ENCODE peak calls at places on chromosomes 3 and 15, in ten cellular contexts. One of them, this sample, is unnamed.

GRCh38 chr3:40336511-40337135 is 27.1 kb downstream of the EIF1B start:
- DNase-seq in activated gamma-delta T cell treated with Interleukin-2 at 50 U/mL for 16 hours: no peak
- DNase-seq in Ammon's horn: no peak
- DNase-seq in germinal center: no peak
- DNase-seq in esophagus muscularis mucosa: no peak
- DNase-seq in stimulated activated CD4-positive, alpha-beta T cell treated with anti-CD3 and anti-CD28 coated beads, Interleukin-4, amount 100 ng/mL, for 1 hour: no peak
- DNase-seq in ACHN: no peak
- DNase-seq in HL-60: no peak
- DNase-seq in uterus: no peak
- DNase-seq in stromal cell of bone marrow: no peak
- DNase-seq in this sample: no peak

GRCh38 chr3:184417619-184418327 is 37.9 kb downstream of the CHRD start:
- DNase-seq in activated gamma-delta T cell treated with Interleukin-2 at 50 U/mL for 16 hours: peak
- DNase-seq in Ammon's horn: peak
- DNase-seq in germinal center: peak
- DNase-seq in esophagus muscularis mucosa: no peak
- DNase-seq in stimulated activated CD4-positive, alpha-beta T cell treated with anti-CD3 and anti-CD28 coated beads, Interleukin-4, amount 100 ng/mL, for 1 hour: peak
- DNase-seq in ACHN: peak
- DNase-seq in HL-60: peak
- DNase-seq in uterus: peak
- DNase-seq in stromal cell of bone marrow: peak
- DNase-seq in this sample: peak

GRCh38 chr3:78506038-78506437 is 1261.8 kb downstream of the ROBO1 start:
- DNase-seq in activated gamma-delta T cell treated with Interleukin-2 at 50 U/mL for 16 hours: no peak
- DNase-seq in Ammon's horn: no peak
- DNase-seq in germinal center: no peak
- DNase-seq in esophagus muscularis mucosa: no peak
- DNase-seq in stimulated activated CD4-positive, alpha-beta T cell treated with anti-CD3 and anti-CD28 coated beads, Interleukin-4, amount 100 ng/mL, for 1 hour: no peak
- DNase-seq in ACHN: no peak
- DNase-seq in HL-60: no peak
- DNase-seq in uterus: no peak
- DNase-seq in stromal cell of bone marrow: no peak
- DNase-seq in this sample: no peak

GRCh38 chr3:104628185-104628789 is 738.4 kb upstream of the ALCAM start:
- DNase-seq in activated gamma-delta T cell treated with Interleukin-2 at 50 U/mL for 16 hours: no peak
- DNase-seq in Ammon's horn: peak
- DNase-seq in germinal center: peak
- DNase-seq in esophagus muscularis mucosa: no peak
- DNase-seq in stimulated activated CD4-positive, alpha-beta T cell treated with anti-CD3 and anti-CD28 coated beads, Interleukin-4, amount 100 ng/mL, for 1 hour: no peak
- DNase-seq in ACHN: peak
- DNase-seq in HL-60: no peak
- DNase-seq in uterus: no peak
- DNase-seq in stromal cell of bone marrow: peak
- DNase-seq in this sample: no peak

GRCh38 chr3:98259707-98260106 is 4.3 kb upstream of the OR5H6 start:
- DNase-seq in activated gamma-delta T cell treated with Interleukin-2 at 50 U/mL for 16 hours: no peak
- DNase-seq in Ammon's horn: no peak
- DNase-seq in germinal center: no peak
- DNase-seq in esophagus muscularis mucosa: no peak
- DNase-seq in stimulated activated CD4-positive, alpha-beta T cell treated with anti-CD3 and anti-CD28 coated beads, Interleukin-4, amount 100 ng/mL, for 1 hour: no peak
- DNase-seq in ACHN: peak
- DNase-seq in HL-60: peak
- DNase-seq in uterus: no peak
- DNase-seq in stromal cell of bone marrow: no peak
- DNase-seq in this sample: no peak

GRCh38 chr15:40420793-40421192 is 15.2 kb downstream of the IVD start:
- DNase-seq in activated gamma-delta T cell treated with Interleukin-2 at 50 U/mL for 16 hours: no peak
- DNase-seq in Ammon's horn: no peak
- DNase-seq in germinal center: no peak
- DNase-seq in esophagus muscularis mucosa: no peak
- DNase-seq in stimulated activated CD4-positive, alpha-beta T cell treated with anti-CD3 and anti-CD28 coated beads, Interleukin-4, amount 100 ng/mL, for 1 hour: no peak
- DNase-seq in ACHN: no peak
- DNase-seq in HL-60: no peak
- DNase-seq in uterus: no peak
- DNase-seq in stromal cell of bone marrow: no peak
- DNase-seq in this sample: peak

GRCh38 chr3:136070953-136071949 is 105.7 kb downstream of the PPP2R3A start:
- DNase-seq in activated gamma-delta T cell treated with Interleukin-2 at 50 U/mL for 16 hours: no peak
- DNase-seq in Ammon's horn: no peak
- DNase-seq in germinal center: no peak
- DNase-seq in esophagus muscularis mucosa: no peak
- DNase-seq in stimulated activated CD4-positive, alpha-beta T cell treated with anti-CD3 and anti-CD28 coated beads, Interleukin-4, amount 100 ng/mL, for 1 hour: no peak
- DNase-seq in ACHN: peak
- DNase-seq in HL-60: no peak
- DNase-seq in uterus: peak
- DNase-seq in stromal cell of bone marrow: no peak
- DNase-seq in this sample: peak

GRCh38 chr3:155334897-155335883 is 41.7 kb upstream of the STRIT1 start:
- DNase-seq in activated gamma-delta T cell treated with Interleukin-2 at 50 U/mL for 16 hours: no peak
- DNase-seq in Ammon's horn: peak
- DNase-seq in germinal center: no peak
- DNase-seq in esophagus muscularis mucosa: no peak
- DNase-seq in stimulated activated CD4-positive, alpha-beta T cell treated with anti-CD3 and anti-CD28 coated beads, Interleukin-4, amount 100 ng/mL, for 1 hour: no peak
- DNase-seq in ACHN: no peak
- DNase-seq in HL-60: peak
- DNase-seq in uterus: no peak
- DNase-seq in stromal cell of bone marrow: no peak
- DNase-seq in this sample: no peak

GRCh38 chr15:25624504-25625172 is 185.8 kb upstream of the UBE3A start:
- DNase-seq in activated gamma-delta T cell treated with Interleukin-2 at 50 U/mL for 16 hours: no peak
- DNase-seq in Ammon's horn: no peak
- DNase-seq in germinal center: no peak
- DNase-seq in esophagus muscularis mucosa: no peak
- DNase-seq in stimulated activated CD4-positive, alpha-beta T cell treated with anti-CD3 and anti-CD28 coated beads, Interleukin-4, amount 100 ng/mL, for 1 hour: no peak
- DNase-seq in ACHN: no peak
- DNase-seq in HL-60: no peak
- DNase-seq in uterus: no peak
- DNase-seq in stromal cell of bone marrow: no peak
- DNase-seq in this sample: peak

GRCh38 chr3:138381413-138381901 is 33.1 kb downstream of the MRAS start:
- DNase-seq in activated gamma-delta T cell treated with Interleukin-2 at 50 U/mL for 16 hours: no peak
- DNase-seq in Ammon's horn: peak
- DNase-seq in germinal center: no peak
- DNase-seq in esophagus muscularis mucosa: no peak
- DNase-seq in stimulated activated CD4-positive, alpha-beta T cell treated with anti-CD3 and anti-CD28 coated beads, Interleukin-4, amount 100 ng/mL, for 1 hour: no peak
- DNase-seq in ACHN: no peak
- DNase-seq in HL-60: no peak
- DNase-seq in uterus: peak
- DNase-seq in stromal cell of bone marrow: no peak
- DNase-seq in this sample: peak

GRCh38 chr3:33438284-33438668 is 1.9 kb downstream of the UBP1 start:
- DNase-seq in activated gamma-delta T cell treated with Interleukin-2 at 50 U/mL for 16 hours: no peak
- DNase-seq in Ammon's horn: no peak
- DNase-seq in germinal center: no peak
- DNase-seq in esophagus muscularis mucosa: no peak
- DNase-seq in stimulated activated CD4-positive, alpha-beta T cell treated with anti-CD3 and anti-CD28 coated beads, Interleukin-4, amount 100 ng/mL, for 1 hour: no peak
- DNase-seq in ACHN: peak
- DNase-seq in HL-60: no peak
- DNase-seq in uterus: no peak
- DNase-seq in stromal cell of bone marrow: peak
- DNase-seq in this sample: no peak

GRCh38 chr15:73704869-73705645 is 20.9 kb downstream of the CD276 start:
- DNase-seq in activated gamma-delta T cell treated with Interleukin-2 at 50 U/mL for 16 hours: peak
- DNase-seq in Ammon's horn: peak
- DNase-seq in germinal center: peak
- DNase-seq in esophagus muscularis mucosa: no peak
- DNase-seq in stimulated activated CD4-positive, alpha-beta T cell treated with anti-CD3 and anti-CD28 coated beads, Interleukin-4, amount 100 ng/mL, for 1 hour: peak
- DNase-seq in ACHN: peak
- DNase-seq in HL-60: peak
- DNase-seq in uterus: peak
- DNase-seq in stromal cell of bone marrow: no peak
- DNase-seq in this sample: peak

GRCh38 chr3:151445283-151446001 is 15.4 kb downstream of the IGSF10 start:
- DNase-seq in activated gamma-delta T cell treated with Interleukin-2 at 50 U/mL for 16 hours: no peak
- DNase-seq in Ammon's horn: no peak
- DNase-seq in germinal center: no peak
- DNase-seq in esophagus muscularis mucosa: no peak
- DNase-seq in stimulated activated CD4-positive, alpha-beta T cell treated with anti-CD3 and anti-CD28 coated beads, Interleukin-4, amount 100 ng/mL, for 1 hour: no peak
- DNase-seq in ACHN: no peak
- DNase-seq in HL-60: peak
- DNase-seq in uterus: no peak
- DNase-seq in stromal cell of bone marrow: peak
- DNase-seq in this sample: no peak

GRCh38 chr3:125039041-125039896 is 16.5 kb downstream of the HEG1 start:
- DNase-seq in activated gamma-delta T cell treated with Interleukin-2 at 50 U/mL for 16 hours: no peak
- DNase-seq in Ammon's horn: peak
- DNase-seq in germinal center: no peak
- DNase-seq in esophagus muscularis mucosa: no peak
- DNase-seq in stimulated activated CD4-positive, alpha-beta T cell treated with anti-CD3 and anti-CD28 coated beads, Interleukin-4, amount 100 ng/mL, for 1 hour: no peak
- DNase-seq in ACHN: no peak
- DNase-seq in HL-60: no peak
- DNase-seq in uterus: no peak
- DNase-seq in stromal cell of bone marrow: no peak
- DNase-seq in this sample: no peak

GRCh38 chr3:156456771-156457224 is 98.1 kb downstream of the SSR3 start:
- DNase-seq in activated gamma-delta T cell treated with Interleukin-2 at 50 U/mL for 16 hours: no peak
- DNase-seq in Ammon's horn: peak
- DNase-seq in germinal center: no peak
- DNase-seq in esophagus muscularis mucosa: no peak
- DNase-seq in stimulated activated CD4-positive, alpha-beta T cell treated with anti-CD3 and anti-CD28 coated beads, Interleukin-4, amount 100 ng/mL, for 1 hour: no peak
- DNase-seq in ACHN: no peak
- DNase-seq in HL-60: no peak
- DNase-seq in uterus: no peak
- DNase-seq in stromal cell of bone marrow: no peak
- DNase-seq in this sample: no peak

GRCh38 chr3:43873723-43874122 is 183.0 kb downstream of the ABHD5 start:
- DNase-seq in activated gamma-delta T cell treated with Interleukin-2 at 50 U/mL for 16 hours: no peak
- DNase-seq in Ammon's horn: no peak
- DNase-seq in germinal center: no peak
- DNase-seq in esophagus muscularis mucosa: no peak
- DNase-seq in stimulated activated CD4-positive, alpha-beta T cell treated with anti-CD3 and anti-CD28 coated beads, Interleukin-4, amount 100 ng/mL, for 1 hour: no peak
- DNase-seq in ACHN: no peak
- DNase-seq in HL-60: no peak
- DNase-seq in uterus: no peak
- DNase-seq in stromal cell of bone marrow: no peak
- DNase-seq in this sample: no peak

GRCh38 chr15:72784233-72784876 is 797 bp upstream of the ADPGK start:
- DNase-seq in activated gamma-delta T cell treated with Interleukin-2 at 50 U/mL for 16 hours: no peak
- DNase-seq in Ammon's horn: peak
- DNase-seq in germinal center: peak
- DNase-seq in esophagus muscularis mucosa: no peak
- DNase-seq in stimulated activated CD4-positive, alpha-beta T cell treated with anti-CD3 and anti-CD28 coated beads, Interleukin-4, amount 100 ng/mL, for 1 hour: peak
- DNase-seq in ACHN: peak
- DNase-seq in HL-60: peak
- DNase-seq in uterus: peak
- DNase-seq in stromal cell of bone marrow: peak
- DNase-seq in this sample: peak

GRCh38 chr15:77617507-77618285 is 15.0 kb downstream of the LINGO1 start:
- DNase-seq in activated gamma-delta T cell treated with Interleukin-2 at 50 U/mL for 16 hours: no peak
- DNase-seq in Ammon's horn: no peak
- DNase-seq in germinal center: no peak
- DNase-seq in esophagus muscularis mucosa: no peak
- DNase-seq in stimulated activated CD4-positive, alpha-beta T cell treated with anti-CD3 and anti-CD28 coated beads, Interleukin-4, amount 100 ng/mL, for 1 hour: no peak
- DNase-seq in ACHN: peak
- DNase-seq in HL-60: peak
- DNase-seq in uterus: no peak
- DNase-seq in stromal cell of bone marrow: no peak
- DNase-seq in this sample: no peak

GRCh38 chr15:70539409-70539808 is 223.9 kb downstream of the UACA start:
- DNase-seq in activated gamma-delta T cell treated with Interleukin-2 at 50 U/mL for 16 hours: no peak
- DNase-seq in Ammon's horn: no peak
- DNase-seq in germinal center: no peak
- DNase-seq in esophagus muscularis mucosa: no peak
- DNase-seq in stimulated activated CD4-positive, alpha-beta T cell treated with anti-CD3 and anti-CD28 coated beads, Interleukin-4, amount 100 ng/mL, for 1 hour: no peak
- DNase-seq in ACHN: no peak
- DNase-seq in HL-60: no peak
- DNase-seq in uterus: no peak
- DNase-seq in stromal cell of bone marrow: no peak
- DNase-seq in this sample: no peak

GRCh38 chr3:194396897-194397756 is 1.9 kb downstream of the GP5 start:
- DNase-seq in activated gamma-delta T cell treated with Interleukin-2 at 50 U/mL for 16 hours: peak
- DNase-seq in Ammon's horn: no peak
- DNase-seq in germinal center: peak
- DNase-seq in esophagus muscularis mucosa: no peak
- DNase-seq in stimulated activated CD4-positive, alpha-beta T cell treated with anti-CD3 and anti-CD28 coated beads, Interleukin-4, amount 100 ng/mL, for 1 hour: peak
- DNase-seq in ACHN: no peak
- DNase-seq in HL-60: peak
- DNase-seq in uterus: no peak
- DNase-seq in stromal cell of bone marrow: no peak
- DNase-seq in this sample: no peak

GRCh38 chr3:19065027-19065426 is 83.3 kb upstream of the KCNH8 start:
- DNase-seq in activated gamma-delta T cell treated with Interleukin-2 at 50 U/mL for 16 hours: no peak
- DNase-seq in Ammon's horn: peak
- DNase-seq in germinal center: peak
- DNase-seq in esophagus muscularis mucosa: no peak
- DNase-seq in stimulated activated CD4-positive, alpha-beta T cell treated with anti-CD3 and anti-CD28 coated beads, Interleukin-4, amount 100 ng/mL, for 1 hour: no peak
- DNase-seq in ACHN: peak
- DNase-seq in HL-60: no peak
- DNase-seq in uterus: no peak
- DNase-seq in stromal cell of bone marrow: no peak
- DNase-seq in this sample: no peak

GRCh38 chr3:45719761-45720487 is 30.7 kb downstream of the SACM1L start:
- DNase-seq in activated gamma-delta T cell treated with Interleukin-2 at 50 U/mL for 16 hours: no peak
- DNase-seq in Ammon's horn: no peak
- DNase-seq in germinal center: no peak
- DNase-seq in esophagus muscularis mucosa: no peak
- DNase-seq in stimulated activated CD4-positive, alpha-beta T cell treated with anti-CD3 and anti-CD28 coated beads, Interleukin-4, amount 100 ng/mL, for 1 hour: no peak
- DNase-seq in ACHN: no peak
- DNase-seq in HL-60: no peak
- DNase-seq in uterus: no peak
- DNase-seq in stromal cell of bone marrow: no peak
- DNase-seq in this sample: no peak

GRCh38 chr3:43994594-43995077 is 247.1 kb upstream of the TOPAZ1 start:
- DNase-seq in activated gamma-delta T cell treated with Interleukin-2 at 50 U/mL for 16 hours: no peak
- DNase-seq in Ammon's horn: no peak
- DNase-seq in germinal center: peak
- DNase-seq in esophagus muscularis mucosa: no peak
- DNase-seq in stimulated activated CD4-positive, alpha-beta T cell treated with anti-CD3 and anti-CD28 coated beads, Interleukin-4, amount 100 ng/mL, for 1 hour: no peak
- DNase-seq in ACHN: no peak
- DNase-seq in HL-60: no peak
- DNase-seq in uterus: no peak
- DNase-seq in stromal cell of bone marrow: no peak
- DNase-seq in this sample: no peak